ENCODE peak calls at places on chromosomes 2 and 18, in five cellular contexts. T, W, N, U and F are unnamed samples.

GRCh38 chr2:147844691-147845607 is at the start of gene ACVR2A:
- DNase-seq in T (peak), U (peak), N (peak), W (peak), F (peak)

GRCh38 chr2:120596990-120597594 is 138.6 kb upstream of the GLI2 start:
- DNase-seq in W (peak), U (peak), N (peak), T (peak), F (peak)

GRCh38 chr18:65748321-65748720 is 2.5 kb upstream of the CDH7 start:
- DNase-seq in N (no peak), U (no peak), T (no peak), W (no peak), F (no peak)

GRCh38 chr2:46747297-46747818 is 168.2 kb downstream of the MCFD2 start:
- DNase-seq in T (no peak), U (peak), N (no peak), W (no peak), F (peak)

GRCh38 chr2:241314181-241314932 is 1.1 kb downstream of the HDLBP start:
- DNase-seq in U (peak), N (no peak), W (no peak), T (no peak), F (peak)

GRCh38 chr2:85925216-85925671 is 36.5 kb upstream of the ST3GAL5 start:
- DNase-seq in W (no peak), T (no peak), U (no peak), N (no peak), F (no peak)

GRCh38 chr18:48136544-48137353 is 206.3 kb upstream of the SMAD2 start:
- DNase-seq in N (no peak), T (peak), U (no peak), W (no peak), F (no peak)

GRCh38 chr2:85548608-85548900 is 9.6 kb downstream of the MAT2A start:
- DNase-seq in N (no peak), U (no peak), W (no peak), T (no peak), F (no peak)

GRCh38 chr18:55546873-55547704 is 40.9 kb downstream of the TCF4 start:
- DNase-seq in W (no peak), U (peak), T (peak), N (peak), F (peak)

GRCh38 chr18:74419761-74420160 is 37.3 kb downstream of the DIPK1C start:
- DNase-seq in U (no peak), T (no peak), N (no peak), W (no peak), F (no peak)

GRCh38 chr2:118774458-118775133 is 72.9 kb downstream of the EN1 start:
- DNase-seq in U (peak), W (peak), N (no peak), T (peak), F (peak)

GRCh38 chr2:182868049-182868422 is 1.6 kb upstream of the FRZB start:
- DNase-seq in T (no peak), N (no peak), U (no peak), W (no peak), F (no peak)

GRCh38 chr2:163774862-163775261 is 39.1 kb upstream of the FIGN start:
- DNase-seq in W (no peak), N (no peak), T (no peak), U (peak), F (peak)

GRCh38 chr2:174688079-174688478 is 76.2 kb downstream of the CHRNA1 start:
- DNase-seq in T (no peak), N (no peak), W (no peak), U (peak), F (no peak)

GRCh38 chr18:3845176-3845575 is 395.2 kb downstream of the TGIF1 start:
- DNase-seq in U (no peak), N (no peak), T (no peak), W (no peak), F (no peak)

GRCh38 chr2:208265371-208265806 is 666 bp upstream of the PIKFYVE start:
- DNase-seq in U (no peak), N (peak), T (peak), W (no peak), F (peak)

GRCh38 chr2:106828119-106828518 is 57.8 kb downstream of the ST6GAL2 start:
- DNase-seq in N (no peak), T (no peak), U (no peak), W (no peak), F (no peak)

GRCh38 chr2:47336259-47337238 is 66.4 kb upstream of the MSH2 start:
- DNase-seq in U (no peak), W (no peak), T (no peak), N (no peak), F (no peak)

GRCh38 chr2:178865537-178865936 is 58.3 kb upstream of the TTN start:
- DNase-seq in N (no peak), U (no peak), W (no peak), T (peak), F (no peak)

GRCh38 chr18:46555213-46555612 is 101.8 kb downstream of the LOXHD1 start:
- DNase-seq in U (no peak), W (no peak), T (no peak), N (no peak), F (no peak)

GRCh38 chr2:171509945-171510731 is 12.1 kb upstream of the CYBRD1 start:
- DNase-seq in T (no peak), U (no peak), N (no peak), W (no peak), F (no peak)

GRCh38 chr18:12409466-12409865 is 1.7 kb downstream of the PRELID3A start:
- DNase-seq in W (no peak), U (no peak), N (no peak), T (no peak), F (peak)

GRCh38 chr2:41763091-41763490 is 284.7 kb upstream of the PKDCC start:
- DNase-seq in W (no peak), U (no peak), N (no peak), T (no peak), F (no peak)

GRCh38 chr2:177002983-177003382 is 209.6 kb upstream of the HNRNPA3 start:
- DNase-seq in T (no peak), N (no peak), W (no peak), U (no peak), F (no peak)

GRCh38 chr2:206915136-206915535 is 24.2 kb upstream of the CPO start:
- DNase-seq in W (no peak), T (no peak), U (peak), N (peak), F (peak)

GRCh38 chr2:10551496-10551895 is 103.4 kb upstream of the ODC1 start:
- DNase-seq in T (no peak), U (no peak), N (no peak), W (no peak), F (no peak)

GRCh38 chr18:44799422-44800421 is 119.0 kb downstream of the SETBP1 start:
- DNase-seq in T (no peak), U (no peak), W (no peak), N (no peak), F (no peak)

GRCh38 chr2:197799072-197799471 is 5.3 kb upstream of the PLCL1 start:
- DNase-seq in N (no peak), T (no peak), W (no peak), U (no peak), F (no peak)

GRCh38 chr18:808086-808485 is 4.0 kb downstream of the YES1 start:
- DNase-seq in T (no peak), N (no peak), W (no peak), U (peak), F (peak)

GRCh38 chr18:79203017-79203605 is 133.9 kb downstream of the ATP9B start:
- DNase-seq in N (no peak), W (no peak), U (no peak), T (no peak), F (peak)

GRCh38 chr2:98623657-98624056 is 15.3 kb downstream of the UNC50 start:
- DNase-seq in U (peak), W (peak), T (peak), N (no peak), F (no peak)

GRCh38 chr18:12637901-12638633 is 19.8 kb downstream of the SPIRE1 start:
- DNase-seq in W (no peak), U (no peak), N (no peak), T (no peak), F (peak)

GRCh38 chr2:86028763-86029381 is 76.8 kb downstream of the POLR1A start:
- DNase-seq in N (peak), U (peak), T (peak), W (peak), F (no peak)

GRCh38 chr18:48657446-48658120 is 118.8 kb downstream of the CTIF start:
- DNase-seq in U (no peak), N (no peak), W (no peak), T (peak), F (no peak)

GRCh38 chr2:55014962-55015939 is 35.0 kb downstream of the RTN4 start:
- DNase-seq in U (peak), T (peak), N (peak), W (no peak), F (peak)

GRCh38 chr18:13191779-13192178 is 26.8 kb upstream of the LDLRAD4 start:
- DNase-seq in U (peak), W (no peak), N (no peak), T (no peak), F (no peak)

GRCh38 chr2:218368150-218368528 is 11.5 kb downstream of the CATIP start:
- DNase-seq in N (no peak), U (no peak), W (no peak), T (peak), F (no peak)

GRCh38 chr2:218371987-218372358 is 10.1 kb upstream of the SLC11A1 start:
- DNase-seq in N (no peak), W (no peak), T (no peak), U (no peak), F (no peak)

GRCh38 chr2:218368621-218369153 is 12.0 kb downstream of the CATIP start:
- DNase-seq in T (peak), N (peak), U (no peak), W (no peak), F (peak)

GRCh38 chr2:218369374-218369773 is 12.7 kb upstream of the SLC11A1 start:
- DNase-seq in T (no peak), U (no peak), W (no peak), N (no peak), F (no peak)

GRCh38 chr2:218370410-218371063 is 11.5 kb upstream of the SLC11A1 start:
- DNase-seq in T (peak), U (no peak), N (peak), W (no peak), F (no peak)
- H3K27ac ChIP-seq in T (no peak), U (no peak), N (peak), W (peak), F (no peak)

GRCh38 chr2:9276074-9276473 is 69.5 kb downstream of the ASAP2 start:
- DNase-seq in U (no peak), N (no peak), T (no peak), W (no peak), F (no peak)

GRCh38 chr2:9279426-9279825 is 72.8 kb downstream of the ASAP2 start:
- DNase-seq in N (no peak), W (no peak), T (no peak), U (no peak), F (no peak)

GRCh38 chr2:9276901-9277455 is 70.4 kb downstream of the ASAP2 start:
- DNase-seq in U (no peak), T (no peak), W (no peak), N (no peak), F (no peak)

GRCh38 chr2:9280204-9280603 is 73.6 kb downstream of the ASAP2 start:
- DNase-seq in W (no peak), N (no peak), U (no peak), T (no peak), F (no peak)

DNA sequence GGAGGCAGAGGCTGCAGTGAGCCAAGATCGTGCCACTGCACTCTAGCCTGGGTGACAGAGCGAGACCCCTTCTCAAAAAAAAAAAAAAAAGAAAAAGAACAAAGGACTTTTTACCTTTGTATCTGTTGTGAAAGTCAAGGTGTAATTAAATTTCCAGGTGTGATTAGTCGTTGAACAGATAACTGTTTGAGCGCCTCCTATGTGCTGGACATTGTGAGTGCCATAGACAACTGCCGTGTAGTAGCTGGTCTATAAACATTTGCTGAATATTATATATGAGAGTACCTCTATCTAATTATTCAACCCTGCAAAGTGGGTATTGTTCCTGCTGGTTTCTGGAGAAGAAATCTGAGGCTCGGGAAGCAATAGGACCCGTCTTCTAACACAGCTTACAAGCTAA is 71.8 kb downstream of the ASAP2 start:
- DNase-seq in U (no peak), T (no peak), W (no peak), N (no peak), F (no peak)
- TF ChIP-seq CTCF in U (no peak), T (no peak), W (no peak), N (no peak), F (no peak)

GRCh38 chr2:64581777-64582539 is 57.8 kb downstream of the AFTPH start:
- DNase-seq in W (no peak), N (no peak), T (no peak), U (no peak), F (no peak)

GRCh38 chr2:64586883-64587481 is 62.9 kb downstream of the AFTPH start:
- DNase-seq in U (peak), T (no peak), W (no peak), N (no peak), F (peak)

GRCh38 chr2:64581018-64581417 is 56.9 kb downstream of the AFTPH start:
- DNase-seq in N (no peak), U (no peak), T (no peak), W (no peak), F (no peak)

GRCh38 chr2:64582774-64583340 is 58.7 kb downstream of the AFTPH start:
- DNase-seq in N (no peak), T (no peak), U (no peak), W (no peak), F (no peak)

GRCh38 chr2:64586054-64586453 is 61.9 kb downstream of the AFTPH start:
- DNase-seq in U (peak), N (no peak), W (no peak), T (no peak), F (no peak)
- H3K4me3 ChIP-seq in U (no peak), N (no peak), W (no peak), T (no peak), F (no peak)

GRCh38 chr2:148876589-148877402 is 1.8 kb downstream of the KIF5C start:
- DNase-seq in N (no peak), U (no peak), T (peak), W (peak), F (no peak)

GRCh38 chr2:148874868-148875341 is at the start of gene KIF5C:
- DNase-seq in N (peak), U (peak), W (peak), T (peak), F (peak)

GRCh38 chr2:148875387-148876051 is 492 bp downstream of the KIF5C start:
- DNase-seq in W (peak), U (no peak), N (no peak), T (no peak), F (no peak)

GRCh38 chr2:148876190-148876588 is 1.2 kb downstream of the KIF5C start:
- DNase-seq in N (no peak), U (no peak), T (no peak), W (no peak), F (no peak)

GRCh38 chr2:148877403-148877740 is 2.3 kb downstream of the KIF5C start:
- DNase-seq in T (no peak), U (no peak), W (no peak), N (no peak), F (no peak)
- H3K27ac ChIP-seq in T (no peak), U (no peak), W (no peak), N (no peak), F (no peak)